ENCODE peak calls at places on chromosomes 6 and 20, in nine cellular contexts. I, Y, X, G, N, V, W, S and J are unnamed samples.

GRCh38 chr6:100257661-100258395 is 206.9 kb downstream of the SIM1 start:
- DNase-seq in N (no peak), V (no peak), W (no peak), Y (no peak), S (peak; percentile 68), I (no peak), G (no peak), X (no peak), J (peak; percentile 52)

GRCh38 chr6:144931172-144932035 is 646.3 kb downstream of the UTRN start:
- DNase-seq in S (peak; percentile 36), V (peak; percentile 46), I (peak; percentile 8), G (peak; percentile 49), N (peak; percentile 75), Y (no peak), W (peak; percentile 51), X (no peak), J (peak; percentile 66)

GRCh38 chr6:169274761-169275160 is 21.1 kb upstream of the THBS2 start:
- DNase-seq in I (no peak), G (no peak), V (no peak), X (no peak), S (peak; percentile 50), Y (no peak), W (no peak), N (no peak), J (no peak)

GRCh38 chr6:169073311-169073710 is 180.3 kb downstream of the THBS2 start:
- DNase-seq in W (no peak), N (no peak), S (peak; percentile 95), V (no peak), Y (no peak), G (no peak), X (no peak), I (no peak), J (no peak)

GRCh38 chr6:79101164-79101563 is 23.1 kb upstream of the PHIP start:
- DNase-seq in S (no peak), G (no peak), W (no peak), N (no peak), X (no peak), Y (no peak), I (no peak), V (no peak), J (no peak)

GRCh38 chr6:165308926-165309731 is at the start of gene C6orf118:
- DNase-seq in S (peak; percentile 59), N (peak; percentile 94), X (peak; percentile 21), I (peak; percentile 67), G (peak; percentile 88), Y (peak; percentile 45), V (peak; percentile 25), W (no peak), J (peak; percentile 74)

GRCh38 chr6:133951881-133952814 is 876 bp upstream of the TBPL1 start:
- DNase-seq in I (peak; percentile 71), N (peak; percentile 77), G (peak; percentile 82), V (peak; percentile 53), Y (peak; percentile 77), S (peak; percentile 80), W (peak; percentile 65), X (peak; percentile 67), J (peak; percentile 69)

GRCh38 chr6:136501514-136501913 is 48.7 kb downstream of the MAP7 start:
- DNase-seq in N (no peak), X (no peak), Y (no peak), I (no peak), V (no peak), G (no peak), W (no peak), S (no peak), J (no peak)

GRCh38 chr6:55953384-55953783 is 78.0 kb upstream of the BMP5 start:
- DNase-seq in W (no peak), Y (no peak), N (no peak), X (no peak), V (no peak), G (no peak), S (peak; percentile 74), I (no peak), J (peak; percentile 60)

GRCh38 chr20:58740356-58741308 is 48.0 kb downstream of the NPEPL1 start:
- DNase-seq in V (no peak), G (no peak), W (no peak), X (no peak), I (no peak), Y (no peak), S (no peak), N (peak; percentile 35), J (no peak)

GRCh38 chr20:60078351-60079250 is 120.4 kb downstream of the CDH26 start:
- DNase-seq in I (no peak), X (no peak), W (no peak), S (no peak), G (no peak), V (no peak), Y (no peak), N (no peak), J (no peak)

GRCh38 chr20:62685781-62686555 is 22.7 kb upstream of the NTSR1 start:
- DNase-seq in G (peak; percentile 23), Y (no peak), S (no peak), I (no peak), W (peak; percentile 22), N (peak; percentile 61), V (peak; percentile 34), X (no peak), J (no peak)

GRCh38 chr20:46554850-46555249 is 4.4 kb upstream of the OCSTAMP start:
- DNase-seq in S (no peak), G (no peak), N (no peak), V (no peak), Y (no peak), I (no peak), X (no peak), W (no peak), J (no peak)

GRCh38 chr6:129936329-129937165 is 75.4 kb upstream of the TMEM244 start:
- DNase-seq in W (peak; percentile 52), Y (no peak), V (peak; percentile 48), I (peak; percentile 20), N (peak; percentile 78), X (no peak), S (peak; percentile 60), G (peak; percentile 72), J (peak; percentile 90)

GRCh38 chr6:143698759-143699750 is 21.3 kb downstream of the PHACTR2 start:
- DNase-seq in I (no peak), W (no peak), G (no peak), N (peak; percentile 75), V (no peak), S (no peak), Y (no peak), X (no peak), J (no peak)

GRCh38 chr20:63895886-63896135 is 885 bp downstream of the DNAJC5 start:
- DNase-seq in Y (no peak), V (no peak), X (no peak), N (no peak), I (no peak), G (no peak), W (no peak), S (peak; percentile 20), J (no peak)

GRCh38 chr20:63900373-63900772 is 5.4 kb downstream of the DNAJC5 start:
- DNase-seq in S (no peak), I (no peak), Y (no peak), G (no peak), X (no peak), W (no peak), N (no peak), V (no peak), J (no peak)

GRCh38 chr20:63897978-63898561 is 3.1 kb downstream of the DNAJC5 start:
- DNase-seq in X (no peak), G (no peak), I (no peak), V (no peak), Y (no peak), N (no peak), S (no peak), W (no peak), J (no peak)

GRCh38 chr20:63896136-63896890 is 1.4 kb downstream of the DNAJC5 start:
- DNase-seq in G (peak; percentile 28), N (peak; percentile 77), W (peak; percentile 37), Y (peak; percentile 75), V (peak; percentile 67), S (peak; percentile 46), X (no peak), I (peak; percentile 45), J (no peak)

GRCh38 chr20:63898882-63899558 is 4.1 kb downstream of the DNAJC5 start:
- DNase-seq in V (no peak), N (no peak), X (no peak), W (no peak), G (no peak), I (no peak), Y (no peak), S (no peak), J (no peak)
- H3K4me1 ChIP-seq in V (peaks cover 62% of the 10 kb centered on the region), N (peaks cover 7% of the 10 kb centered on the region), X (peaks cover 16% of the 10 kb centered on the region), W (peaks cover 4% of the 10 kb centered on the region), G (peaks cover 12% of the 10 kb centered on the region), I (peaks cover 10% of the 10 kb centered on the region), Y (peaks cover 35% of the 10 kb centered on the region), S (peaks cover 13% of the 10 kb centered on the region), J (peaks cover 9% of the 10 kb centered on the region)

GRCh38 chr20:24998631-24999445 is 6.3 kb upstream of the APMAP start:
- DNase-seq in W (no peak), N (peak; percentile 24), I (no peak), S (peak; percentile 4), V (peak; percentile 13), G (no peak), Y (no peak), X (no peak), J (no peak)
- TF ChIP-seq CTCF in W (no peak), N (no peak), I (no peak), S (no peak), V (no peak), G (no peak), Y (no peak), X (no peak), J (no peak)

GRCh38 chr6:81969814-81970213 is 217.3 kb upstream of the TENT5A start:
- DNase-seq in S (no peak), W (no peak), N (peak; percentile 68), V (no peak), X (no peak), G (no peak), I (no peak), Y (peak; percentile 22), J (no peak)
- H3K4me3 ChIP-seq in S (no peak overlapping the region), W (no peak overlapping the region), N (no peak overlapping the region), V (no peak overlapping the region), X (no peak overlapping the region), G (no peak overlapping the region), I (no peak overlapping the region), Y (no peak overlapping the region), J (no peak overlapping the region)

DNA sequence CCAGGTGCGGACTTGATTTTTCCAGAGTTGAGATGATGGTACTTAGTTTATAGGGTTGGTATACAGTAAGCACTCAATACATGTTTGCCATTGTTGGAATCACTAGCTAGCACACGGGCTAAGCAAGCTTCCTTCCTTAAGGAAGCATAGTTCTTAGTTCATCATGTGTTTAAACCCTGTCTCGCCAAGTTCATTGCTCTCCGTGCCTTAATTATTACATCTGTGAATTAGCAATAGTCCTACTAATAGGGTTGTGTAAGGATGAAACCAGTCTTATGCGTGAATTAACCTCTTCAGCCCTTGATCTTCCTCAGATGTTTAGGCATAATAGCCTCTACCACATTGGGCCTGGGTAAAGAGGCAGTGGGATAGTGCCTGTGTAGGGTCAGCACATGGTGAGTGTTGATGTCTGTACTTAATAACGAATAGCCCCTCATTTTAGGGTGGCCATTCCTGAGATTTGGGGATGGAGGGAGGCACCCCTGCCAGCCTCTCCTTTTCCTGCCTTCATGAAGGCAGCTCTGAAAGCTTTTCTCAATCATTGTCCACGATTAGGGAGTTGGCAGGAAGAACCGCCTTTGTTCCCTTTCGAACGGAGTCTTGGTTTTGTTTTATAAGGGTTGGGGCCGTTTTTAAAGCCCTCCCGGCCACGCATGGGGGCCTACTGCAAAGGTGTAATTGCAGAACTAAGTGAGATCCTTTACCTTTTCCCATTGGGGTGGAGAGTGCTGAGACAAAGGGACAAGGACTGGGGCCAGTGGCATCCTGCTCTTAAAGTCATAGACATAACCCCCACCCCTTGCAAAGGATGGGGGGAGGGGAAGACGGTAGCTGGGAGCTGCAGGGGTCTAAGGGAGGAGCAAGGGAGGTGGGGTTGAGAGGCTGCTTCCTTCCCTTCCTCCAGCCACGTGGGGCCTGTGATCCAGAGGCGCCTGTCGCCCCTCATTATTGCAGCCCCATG is 2.1 kb downstream of the DNMT3B start:
- DNase-seq in Y (no peak), I (no peak), W (no peak), N (peak; percentile 92), S (no peak), V (no peak), G (no peak), X (no peak), J (no peak)
- H3K4me1 ChIP-seq in Y (peaks cover 5% of the 10 kb centered on the region), I (peaks cover 8% of the 10 kb centered on the region), W (peaks cover 15% of the 10 kb centered on the region), N (no peaks in the 10 kb centered on the region), S (peaks cover 5% of the 10 kb centered on the region), V (peaks cover 14% of the 10 kb centered on the region), G (peaks cover 10% of the 10 kb centered on the region), X (peaks cover 4% of the 10 kb centered on the region), J (peaks cover 13% of the 10 kb centered on the region)